ENCODE peak calls at places on chromosomes 12 and 14, in ten cellular contexts. P, C, T, I, U, F, L, K, Y and M are unnamed samples.

GRCh38 chr12:80648866-80649265 is 58.6 kb upstream of the MYF6 start:
- DNase-seq in F (peak; percentile 76), U (no peak), K (no peak), I (peak; percentile 88), C (no peak), L (no peak), P (no peak), Y (no peak), T (no peak), M (no peak)

GRCh38 chr14:53953828-53954550 is 2.6 kb downstream of the BMP4 start:
- DNase-seq in T (peak; percentile 15), C (no peak), P (peak; percentile 61), L (peak; percentile 26), Y (peak; percentile 69), F (no peak), I (peak; percentile 29), U (peak; percentile 62), K (no peak), M (peak; percentile 39)

GRCh38 chr14:101810897-101811620 is 49.5 kb downstream of the PPP2R5C start:
- DNase-seq in L (no peak), F (no peak), Y (no peak), C (no peak), U (no peak), K (no peak), T (no peak), P (no peak), I (peak; percentile 38), M (no peak)

GRCh38 chr14:100375273-100375962 is 52.3 kb downstream of the SLC25A47 start:
- DNase-seq in C (peak; percentile 45), F (peak; percentile 97), I (peak; percentile 99), L (peak; percentile 78), U (peak; percentile 75), Y (peak; percentile 90), P (no peak), T (peak; percentile 51), K (peak; percentile 49), M (peak; percentile 76)

GRCh38 chr14:62455446-62455845 is 589.8 kb downstream of the KCNH5 start:
- DNase-seq in T (no peak), K (no peak), C (no peak), U (no peak), Y (no peak), I (peak; percentile 55), P (no peak), L (no peak), F (no peak), M (no peak)

GRCh38 chr12:31007153-31007495 is 66.5 kb upstream of the DDX11 start:
- DNase-seq in P (no peak), F (no peak), T (no peak), C (no peak), U (no peak), L (no peak), I (no peak), K (no peak), Y (no peak), M (peak; percentile 5)

GRCh38 chr14:81400202-81400678 is at the start of gene STON2:
- DNase-seq in K (no peak), Y (peak; percentile 80), T (peak; percentile 46), U (peak; percentile 29), F (no peak), P (no peak), L (no peak), I (no peak), C (no peak), M (no peak)

GRCh38 chr12:70876952-70877351 is 43.6 kb downstream of the PTPRR start:
- DNase-seq in P (no peak), I (peak; percentile 0), Y (no peak), K (no peak), U (no peak), F (no peak), L (no peak), T (no peak), C (no peak), M (no peak)

GRCh38 chr14:63273091-63273490 is 45.6 kb downstream of the GPHB5 start:
- DNase-seq in Y (no peak), L (no peak), P (no peak), U (no peak), T (no peak), K (no peak), I (peak; percentile 12), F (no peak), C (no peak), M (no peak)

GRCh38 chr12:128729628-128730121 is 94.1 kb downstream of the SLC15A4 start:
- DNase-seq in Y (no peak), C (no peak), F (no peak), P (no peak), T (no peak), K (no peak), I (no peak), L (no peak), U (no peak), M (no peak)

GRCh38 chr12:25415004-25415403 is 138.1 kb downstream of the LMNTD1 start:
- DNase-seq in C (no peak), F (no peak), U (no peak), K (no peak), T (no peak), P (no peak), I (no peak), Y (no peak), L (no peak), M (no peak)

GRCh38 chr12:93521225-93521854 is 51.1 kb upstream of the SOCS2 start:
- DNase-seq in I (peak; percentile 19), U (no peak), Y (no peak), K (no peak), L (no peak), C (no peak), F (no peak), T (no peak), P (peak; percentile 21), M (no peak)

GRCh38 chr12:75196865-75197264 is 12.8 kb downstream of the KCNC2 start:
- DNase-seq in T (no peak), I (no peak), L (no peak), P (no peak), K (no peak), U (no peak), C (no peak), F (no peak), Y (no peak), M (no peak)

GRCh38 chr12:66041651-66042363 is 88.7 kb downstream of the LLPH start:
- DNase-seq in Y (no peak), I (no peak), K (no peak), T (no peak), L (no peak), U (no peak), C (no peak), P (no peak), F (no peak), M (no peak)

GRCh38 chr12:47193066-47193465 is 113.3 kb upstream of the AMIGO2 start:
- DNase-seq in T (no peak), I (no peak), L (no peak), Y (no peak), P (no peak), K (no peak), C (no peak), U (no peak), F (no peak), M (no peak)

GRCh38 chr12:6458281-6459003 is 6.6 kb downstream of the TAPBPL start:
- DNase-seq in K (no peak), U (no peak), Y (no peak), L (no peak), T (no peak), C (no peak), I (no peak), P (no peak), F (no peak), M (no peak)

GRCh38 chr14:45359766-45360165 is 106.8 kb upstream of the MIS18BP1 start:
- DNase-seq in I (peak; percentile 1), K (no peak), F (no peak), U (no peak), P (no peak), T (no peak), C (no peak), L (no peak), Y (no peak), M (no peak)

GRCh38 chr12:131636266-131636665 is 74.6 kb upstream of the SFSWAP start:
- DNase-seq in P (no peak), K (no peak), T (no peak), F (no peak), I (no peak), Y (no peak), U (no peak), C (no peak), L (no peak), M (no peak)

GRCh38 chr12:20044836-20045235 is 323.5 kb upstream of the PDE3A start:
- DNase-seq in K (no peak), F (peak; percentile 20), T (no peak), I (peak; percentile 39), Y (no peak), C (no peak), U (no peak), P (no peak), L (no peak), M (peak; percentile 21)

GRCh38 chr12:20044304-20044703 is 324.0 kb upstream of the PDE3A start:
- DNase-seq in C (no peak), U (no peak), I (no peak), P (no peak), K (no peak), F (no peak), T (no peak), Y (no peak), L (no peak), M (no peak)

GRCh38 chr12:20040844-20041243 is 327.5 kb upstream of the PDE3A start:
- DNase-seq in C (no peak), T (no peak), L (no peak), I (no peak), U (no peak), K (no peak), P (peak; percentile 4), F (no peak), Y (no peak), M (no peak)

GRCh38 chr12:20040194-20040593 is 328.1 kb upstream of the PDE3A start:
- DNase-seq in C (no peak), T (no peak), P (no peak), L (no peak), K (no peak), I (no peak), U (no peak), F (no peak), Y (no peak), M (no peak)
- H3K4me3 ChIP-seq in C (no peak overlapping the region), T (no peak overlapping the region), P (no peak overlapping the region), L (no peak overlapping the region), K (no peak overlapping the region), I (no peak overlapping the region), U (no peak overlapping the region), F (no peak overlapping the region), Y (no peak overlapping the region), M (no peak overlapping the region)

GRCh38 chr12:32907898-32908476 is 11.4 kb upstream of the PKP2 start:
- DNase-seq in C (no peak), U (no peak), I (no peak), F (no peak), P (no peak), L (no peak), T (no peak), Y (no peak), K (no peak), M (no peak)
- TF ChIP-seq CTCF in C (no peak), U (no peak), I (no peak), F (no peak), P (no peak), L (no peak), T (no peak), Y (no peak), K (no peak), M (no peak)

GRCh38 chr12:57004651-57005050 is 1.7 kb downstream of the ZBTB39 start:
- DNase-seq in P (no peak), I (no peak), L (no peak), F (no peak), Y (no peak), C (no peak), U (no peak), T (no peak), K (no peak), M (no peak)
- H3K36me3 ChIP-seq in P (peaks cover 9% of the 10 kb centered on the region), I (peaks cover 42% of the 10 kb centered on the region), L (peaks cover 12% of the 10 kb centered on the region), F (peaks cover 16% of the 10 kb centered on the region), Y (peaks cover 40% of the 10 kb centered on the region), C (no peaks in the 10 kb centered on the region), U (peaks cover 36% of the 10 kb centered on the region), T (peaks cover 41% of the 10 kb centered on the region), K (peaks cover 31% of the 10 kb centered on the region), M (no peaks in the 10 kb centered on the region)

GRCh38 chr12:57524814-57525614 is 2.4 kb downstream of the MBD6 start:
- DNase-seq in Y (no peak), T (no peak), K (no peak), U (no peak), P (no peak), L (no peak), F (no peak), I (no peak), C (no peak), M (peak; percentile 31)
- H3K4me3 ChIP-seq in Y (no peak overlapping the region), T (peak overlapping the region; percentile 92), K (no peak overlapping the region), U (peak overlapping the region; percentile 90), P (no peak overlapping the region), L (no peak overlapping the region), F (no peak overlapping the region), I (no peak overlapping the region), C (no peak overlapping the region), M (no peak overlapping the region)